ENCODE peak calls at places on chromosomes 12 and 14, in nine cellular contexts. I, L, J, B, R, M, Q, Z and C are unnamed samples.

GRCh38 chr14:22653012-22653621 is 9.0 kb upstream of the OR6J1 start:
- DNase-seq in I (peak), L (peak), J (peak), B (peak), R (no peak), M (peak), Q (no peak), Z (peak), C (no peak)

GRCh38 chr12:99146730-99147129 is 500.8 kb upstream of the GARIN6 start:
- DNase-seq in I (no peak), L (no peak), J (no peak), B (no peak), R (no peak), M (no peak), Q (no peak), Z (no peak), C (no peak)

GRCh38 chr14:25150934-25151790 is 101.2 kb upstream of the STXBP6 start:
- DNase-seq in I (peak), L (no peak), J (peak), B (no peak), R (no peak), M (peak), Q (peak), Z (no peak), C (no peak)

GRCh38 chr12:113340061-113340460 is 5.2 kb upstream of the SLC8B1 start:
- DNase-seq in I (no peak), L (no peak), J (no peak), B (no peak), R (no peak), M (no peak), Q (no peak), Z (no peak), C (no peak)

GRCh38 chr12:94099191-94099983 is 49.0 kb upstream of the PLXNC1 start:
- DNase-seq in I (no peak), L (no peak), J (peak), B (no peak), R (no peak), M (no peak), Q (no peak), Z (no peak), C (no peak)

GRCh38 chr12:48185181-48185919 is 1.9 kb downstream of the CCDC184 start:
- DNase-seq in I (no peak), L (no peak), J (peak), B (no peak), R (no peak), M (no peak), Q (no peak), Z (no peak), C (no peak)

GRCh38 chr14:22010532-22011242 is 337.1 kb upstream of the OR4E1 start:
- DNase-seq in I (no peak), L (no peak), J (no peak), B (no peak), R (no peak), M (no peak), Q (no peak), Z (no peak), C (no peak)

GRCh38 chr12:43550831-43551270 is 1.2 kb downstream of the ADAMTS20 start:
- DNase-seq in I (no peak), L (no peak), J (peak), B (no peak), R (no peak), M (no peak), Q (no peak), Z (no peak), C (peak)

GRCh38 chr14:94665121-94665520 is 52.9 kb downstream of the SERPINA3 start:
- DNase-seq in I (no peak), L (no peak), J (peak), B (no peak), R (no peak), M (no peak), Q (peak), Z (no peak), C (no peak)

GRCh38 chr12:80509781-80510556 is 65.9 kb downstream of the PTPRQ start:
- DNase-seq in I (no peak), L (no peak), J (peak), B (no peak), R (no peak), M (no peak), Q (peak), Z (no peak), C (no peak)